ENCODE peak calls at places on chromosomes 5 and 9, in nine cellular contexts. M is fibroblast of the aortic adventitia, Z is RWPE1, S is AG10803, F is Panc1, Q is fibroblast of villous mesenchyme, V is dorsolateral prefrontal cortex, L is activated B cell treated with CpG ODN at 0.5 μM for 24 hours, U is left lung. H is an unnamed sample.
A peak's percentile ranks its signal among the peaks of the same experiment; 100 is the strongest.

GRCh38 chr5:117486291-117486690 is 911.7 kb upstream of the SEMA6A start:
- DNase-seq in M (no peak), Z (no peak), S (no peak), F (no peak), Q (no peak), V (no peak), L (no peak), U (no peak), H (no peak)

GRCh38 chr9:757246-757881 is 84.1 kb upstream of the DMRT1 start:
- DNase-seq in M (peak; percentile 69), Z (no peak), S (peak; percentile 63), F (no peak), Q (peak; percentile 75), V (no peak), L (no peak), U (no peak), H (no peak)

GRCh38 chr9:125932012-125932411 is 184.8 kb downstream of the PBX3 start:
- DNase-seq in M (peak; percentile 98), Z (peak; percentile 99), S (peak; percentile 99), F (peak; percentile 25), Q (peak; percentile 96), V (no peak), L (no peak), U (no peak), H (no peak)

GRCh38 chr9:14156046-14156445 is 157.9 kb downstream of the NFIB start:
- DNase-seq in M (no peak), Z (no peak), S (no peak), F (no peak), Q (no peak), V (no peak), L (no peak), U (no peak), H (no peak)

GRCh38 chr5:180689071-180689694 is 39.8 kb upstream of the FLT4 start:
- DNase-seq in M (no peak), Z (no peak), S (no peak), F (no peak), Q (peak; percentile 29), V (no peak), L (no peak), U (no peak), H (no peak)

GRCh38 chr9:131609116-131609830 is 64.0 kb downstream of the PRRT1B start:
- DNase-seq in M (peak; percentile 70), Z (peak; percentile 82), S (peak; percentile 69), F (no peak), Q (peak; percentile 68), V (no peak), L (no peak), U (peak; percentile 37), H (no peak)

GRCh38 chr5:5492087-5492933 is 69.8 kb downstream of the ICE1 start:
- DNase-seq in M (peak; percentile 76), Z (peak; percentile 52), S (peak; percentile 57), F (peak; percentile 41), Q (peak; percentile 63), V (no peak), L (no peak), U (no peak), H (no peak)

GRCh38 chr9:4490705-4491620 is 695 bp downstream of the SLC1A1 start:
- DNase-seq in M (no peak), Z (no peak), S (no peak), F (no peak), Q (peak; percentile 14), V (no peak), L (no peak), U (no peak), H (no peak)

GRCh38 chr9:126234681-126235349 is 91.8 kb upstream of the MVB12B start:
- DNase-seq in M (no peak), Z (no peak), S (no peak), F (no peak), Q (no peak), V (no peak), L (no peak), U (no peak), H (no peak)

GRCh38 chr9:106478312-106479099 is 384.5 kb upstream of the ZNF462 start:
- DNase-seq in M (no peak), Z (no peak), S (no peak), F (no peak), Q (no peak), V (no peak), L (no peak), U (no peak), H (no peak)

GRCh38 chr5:59293700-59294099 is 599.8 kb downstream of the PDE4D start:
- DNase-seq in M (no peak), Z (no peak), S (no peak), F (no peak), Q (no peak), V (no peak), L (no peak), U (no peak), H (no peak)

GRCh38 chr9:110192531-110193326 is 15.2 kb downstream of the C9orf152 start:
- DNase-seq in M (peak; percentile 83), Z (no peak), S (peak; percentile 98), F (no peak), Q (peak; percentile 94), V (no peak), L (no peak), U (no peak), H (no peak)

GRCh38 chr9:127976498-127976897 is 4.3 kb downstream of the EEIG1 start:
- DNase-seq in M (no peak), Z (no peak), S (no peak), F (no peak), Q (no peak), V (no peak), L (no peak), U (no peak), H (no peak)

GRCh38 chr5:76273491-76273890 is 129.6 kb upstream of the IQGAP2 start:
- DNase-seq in M (no peak), Z (no peak), S (no peak), F (no peak), Q (no peak), V (no peak), L (no peak), U (no peak), H (no peak)

GRCh38 chr5:177399903-177400868 is at the start of gene PFN3:
- DNase-seq in M (no peak), Z (no peak), S (peak; percentile 8), F (no peak), Q (peak; percentile 45), V (no peak), L (no peak), U (no peak), H (no peak)

GRCh38 chr9:113479150-113479761 is 15.7 kb downstream of the RGS3 start:
- DNase-seq in M (no peak), Z (no peak), S (no peak), F (no peak), Q (no peak), V (no peak), L (no peak), U (no peak), H (no peak)

GRCh38 chr5:113293068-113293571 is 141.7 kb downstream of the TSSK1B start:
- DNase-seq in M (peak; percentile 27), Z (peak; percentile 41), S (no peak), F (no peak), Q (peak; percentile 22), V (no peak), L (no peak), U (no peak), H (no peak)

DNA sequence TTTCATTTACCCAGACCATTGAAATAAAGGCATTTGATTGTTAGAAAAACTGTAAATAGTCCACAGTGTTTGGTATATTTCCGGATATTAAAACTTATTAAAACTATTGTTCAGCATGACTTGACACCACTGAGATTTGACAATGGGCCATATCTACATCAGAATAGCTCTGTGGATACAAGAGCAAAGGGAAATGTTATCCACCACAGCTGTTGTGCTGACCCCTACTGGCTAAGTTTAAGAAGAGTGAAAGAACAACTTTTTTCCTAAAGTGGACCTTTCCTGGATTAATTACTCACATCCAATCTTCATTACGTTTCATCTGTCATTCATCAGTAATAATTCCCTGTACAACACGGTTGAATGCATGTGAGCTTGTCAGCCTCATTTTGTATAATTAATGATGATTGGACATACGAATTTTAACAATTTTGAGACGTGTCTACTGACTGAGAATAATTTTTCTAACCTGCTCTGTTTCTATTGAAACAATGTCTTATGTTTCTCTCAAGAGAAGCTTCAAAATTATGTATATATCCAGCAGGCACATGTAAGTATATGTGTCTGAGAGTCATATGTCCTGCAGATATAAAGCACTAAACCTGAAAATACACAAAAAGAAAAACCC is 1952.5 kb downstream of the MAT2B start:
- DNase-seq in M (peak; percentile 69), Z (peak; percentile 29), S (no peak), F (no peak), Q (peak; percentile 46), V (no peak), L (no peak), U (no peak), H (no peak)
- TF ChIP-seq CTCF in M (peak; percentile 62), Z (peak; percentile 60), S (peak; percentile 28), F (peak; percentile 29), Q (peak; percentile 66), V (peak; percentile 54), L (no peak), U (peak; percentile 52), H (peak; percentile 74)

DNA sequence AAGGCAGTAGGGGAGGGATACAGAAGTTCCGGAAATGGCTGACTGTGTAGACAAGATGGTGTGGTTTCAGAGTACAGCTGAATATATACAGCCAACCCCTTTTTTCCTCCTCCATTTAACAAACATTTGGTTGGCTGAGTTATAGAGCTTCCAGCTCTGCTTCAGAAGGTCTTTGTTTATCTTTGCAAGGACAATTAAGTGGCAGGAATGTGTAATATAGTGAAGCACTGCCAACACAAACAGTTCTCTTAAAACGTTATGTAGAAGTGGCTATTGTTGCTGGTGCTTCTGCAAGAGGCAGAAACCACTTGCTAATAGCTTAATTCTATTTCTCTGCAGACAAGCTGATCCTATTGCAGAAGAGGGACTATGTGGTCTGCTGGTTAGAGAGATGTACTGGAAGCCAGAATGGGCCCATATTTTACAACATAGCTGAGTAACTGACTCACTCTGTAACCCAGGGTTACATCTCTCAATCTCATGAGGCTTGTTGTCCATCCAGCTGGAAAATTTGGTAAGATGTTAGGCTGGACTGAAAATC is 62.7 kb upstream of the OSMR start:
- DNase-seq in M (peak; percentile 97), Z (peak; percentile 38), S (peak; percentile 99), F (peak; percentile 97), Q (peak; percentile 93), V (no peak), L (no peak), U (no peak), H (no peak)
- TF ChIP-seq CTCF in M (peak; percentile 27), Z (no peak), S (peak; percentile 35), F (no peak), Q (peak; percentile 10), V (no peak), L (no peak), U (no peak), H (peak; percentile 65)

GRCh38 chr5:150258126-150258525 is 31.4 kb downstream of the CAMK2A start:
- DNase-seq in M (no peak), Z (no peak), S (no peak), F (no peak), Q (no peak), V (no peak), L (no peak), U (no peak), H (no peak)
- TF ChIP-seq CTCF in M (no peak), Z (no peak), S (no peak), F (no peak), Q (no peak), V (peak; percentile 18), L (no peak), U (no peak), H (no peak)

DNA sequence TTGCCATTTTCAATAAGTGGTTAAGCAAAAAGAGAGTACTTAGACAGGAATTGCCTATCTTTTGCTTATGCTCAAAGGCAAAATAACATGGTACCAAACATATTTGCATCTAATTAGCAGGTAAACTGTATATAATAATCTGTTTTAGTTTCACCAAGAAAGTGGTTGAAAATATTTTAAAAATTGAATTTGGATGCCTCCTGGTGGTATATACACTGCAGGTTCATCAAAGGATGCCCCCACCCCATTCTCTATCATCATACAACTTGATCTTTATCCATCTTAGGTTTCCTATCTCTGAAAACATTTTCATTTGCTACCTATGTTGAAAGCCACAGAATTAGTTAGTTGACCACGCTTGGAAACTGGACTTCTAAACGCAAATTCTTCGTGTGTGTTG is 47.0 kb upstream of the MROH2B start:
- DNase-seq in M (no peak), Z (no peak), S (no peak), F (no peak), Q (no peak), V (no peak), L (no peak), U (no peak), H (no peak)
- TF ChIP-seq CTCF in M (no peak), Z (no peak), S (no peak), F (no peak), Q (peak; percentile 4), V (no peak), L (no peak), U (no peak), H (no peak)

H was measured in chondrocyte.